ENCODE peak calls at places on chromosomes 2 and 18, in four cellular contexts. K is A549, Y is A673, F is neuronal stem cell. O is an unnamed sample.

GRCh38 chr2:579961-580360 is 97.2 kb downstream of the TMEM18 start:
- DNase-seq in F (no peak), K (no peak), Y (no peak), O (no peak)

GRCh38 chr2:241225983-241226382 is 37.5 kb downstream of the ANO7 start:
- DNase-seq in Y (no peak), K (no peak), F (no peak), O (no peak)

GRCh38 chr18:12599966-12600365 is 57.9 kb downstream of the SPIRE1 start:
- DNase-seq in Y (no peak), K (no peak), F (no peak), O (no peak)

GRCh38 chr2:221552282-221552681 is 19.8 kb downstream of the EPHA4 start:
- DNase-seq in F (no peak), K (no peak), Y (no peak), O (no peak)

GRCh38 chr2:59893612-59894011 is 659.8 kb downstream of the BCL11A start:
- DNase-seq in F (no peak), Y (no peak), K (no peak), O (no peak)

GRCh38 chr2:123785332-123785731 is 239.8 kb upstream of the CNTNAP5 start:
- DNase-seq in Y (no peak), K (no peak), F (no peak), O (no peak)

GRCh38 chr18:29083545-29083944 is 906.6 kb upstream of the CDH2 start:
- DNase-seq in K (no peak), F (no peak), Y (peak; percentile 33), O (no peak)

GRCh38 chr2:165563468-165564225 is 94.1 kb downstream of the CSRNP3 start:
- DNase-seq in Y (peak; percentile 59), F (no peak), K (no peak), O (no peak)

GRCh38 chr2:46874236-46874929 is 41.2 kb downstream of the MCFD2 start:
- DNase-seq in F (no peak), Y (no peak), K (no peak), O (no peak)

GRCh38 chr2:15842771-15843666 is 97.3 kb upstream of the MYCN start:
- DNase-seq in F (no peak), K (no peak), Y (no peak), O (no peak)

GRCh38 chr2:135985018-135985825 is at the start of gene DARS1:
- DNase-seq in K (peak; percentile 82), Y (peak; percentile 90), F (peak; percentile 92), O (peak; percentile 78)

GRCh38 chr2:237733677-237734300 is 64.8 kb upstream of the RBM44 start:
- DNase-seq in F (no peak), Y (no peak), K (no peak), O (no peak)

GRCh38 chr18:11336241-11336640 is 186.9 kb upstream of the PIEZO2 start:
- DNase-seq in K (no peak), Y (no peak), F (no peak), O (no peak)

GRCh38 chr2:222722327-222722946 is 51.0 kb downstream of the MOGAT1 start:
- DNase-seq in F (no peak), Y (peak; percentile 32), K (no peak), O (no peak)

GRCh38 chr2:54465143-54465542 is 9.0 kb downstream of the SPTBN1 start:
- DNase-seq in F (no peak), Y (no peak), K (no peak), O (no peak)

GRCh38 chr2:219985017-219985416 is 357.6 kb downstream of the SLC4A3 start:
- DNase-seq in Y (no peak), F (no peak), K (no peak), O (no peak)

GRCh38 chr2:162308747-162309503 is 9.6 kb downstream of the IFIH1 start:
- DNase-seq in Y (no peak), K (no peak), F (no peak), O (no peak)

GRCh38 chr2:229090231-229090630 is 180.9 kb downstream of the PID1 start:
- DNase-seq in Y (no peak), K (no peak), F (no peak), O (no peak)

DNA sequence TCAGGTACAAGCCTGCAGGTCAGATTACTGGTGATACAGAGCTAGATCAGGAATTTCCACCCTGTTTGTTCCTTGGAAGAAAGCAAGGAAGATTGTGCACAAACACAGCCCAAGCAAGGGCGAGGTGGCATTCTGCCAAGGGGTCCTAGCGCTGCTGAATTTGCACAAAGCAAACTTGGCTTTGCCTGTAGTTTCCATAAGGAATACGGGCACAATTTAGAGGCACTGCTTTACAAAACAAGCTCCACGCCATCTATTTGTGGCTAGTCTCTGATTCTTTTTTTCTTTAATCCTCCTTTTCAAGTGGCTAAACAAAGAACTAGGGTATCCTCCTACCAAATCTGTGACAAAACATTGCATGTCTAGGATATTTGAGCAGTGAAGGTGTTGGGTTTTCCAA is 195.5 kb upstream of the ACVR2A start:
- DNase-seq in F (peak; percentile 36), Y (no peak), K (no peak), O (no peak)
- H3K27ac ChIP-seq in F (peak overlapping the region; percentile 29), Y (no peak overlapping the region), K (no peak overlapping the region), O (no peak overlapping the region)

DNA sequence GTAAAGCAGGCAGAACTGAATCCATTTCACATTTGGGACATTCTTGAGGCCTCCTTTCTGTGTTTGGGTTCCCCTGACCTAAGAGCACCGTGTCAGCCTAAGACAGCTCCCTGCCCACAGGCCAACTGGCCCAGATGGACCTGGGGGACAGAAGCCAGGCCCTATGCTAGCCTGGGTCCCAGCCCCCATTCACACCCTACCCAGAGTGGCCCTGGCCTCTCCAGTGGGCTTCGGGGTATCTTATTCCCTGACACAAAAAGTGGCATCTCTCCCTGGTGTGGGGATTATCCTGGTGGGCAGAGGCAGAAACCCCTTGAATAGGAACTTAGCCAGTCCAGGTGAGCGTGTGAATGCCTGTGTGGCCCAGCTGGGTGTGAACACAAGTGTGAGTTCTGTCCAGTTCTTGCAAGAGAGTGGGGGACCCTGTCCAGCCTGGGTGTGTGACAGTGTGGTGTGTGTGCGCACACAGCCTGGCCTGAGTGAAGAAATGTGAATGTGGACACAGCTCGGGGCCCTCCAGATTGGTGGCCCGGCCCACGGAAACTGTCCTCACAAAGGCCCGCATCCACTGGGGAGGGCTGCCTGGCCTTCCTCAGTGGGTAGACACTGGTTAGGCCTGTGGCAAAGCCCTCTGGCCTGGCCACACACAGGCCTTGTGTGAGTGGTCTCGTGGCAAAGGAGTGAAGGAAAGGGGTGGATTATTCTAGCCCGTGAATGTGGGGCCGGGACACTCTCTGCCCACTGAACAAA is 63.0 kb upstream of the HAAO start:
- DNase-seq in K (no peak), F (no peak), Y (no peak), O (no peak)
- H3K4me1 ChIP-seq in K (no peaks in the 10 kb centered on the region), F (peaks cover 12% of the 10 kb centered on the region), Y (no peaks in the 10 kb centered on the region), O (no peaks in the 10 kb centered on the region)

DNA sequence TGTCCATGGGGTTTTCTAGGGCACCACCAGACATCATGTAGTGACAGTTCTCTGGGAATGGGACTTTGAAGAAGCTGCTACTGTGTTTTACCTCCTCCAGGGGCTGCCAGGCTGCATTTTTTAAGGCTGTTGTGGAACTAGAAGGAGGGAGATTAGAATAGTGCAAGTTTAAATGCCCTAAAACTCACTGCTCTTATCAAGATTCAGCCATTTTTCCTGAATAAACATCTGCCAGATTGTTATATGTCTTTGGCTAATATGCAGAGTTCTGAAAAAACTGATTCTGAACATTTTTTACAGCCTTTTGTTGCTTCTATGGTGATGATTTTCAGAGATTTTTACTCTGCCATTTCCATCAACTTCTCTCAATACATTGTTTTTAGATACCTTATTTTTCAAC is 8.6 kb upstream of the EPB41L5 start:
- DNase-seq in K (no peak), Y (no peak), F (no peak), O (no peak)
- H3K4me3 ChIP-seq in K (no peak overlapping the region), Y (no peak overlapping the region), F (no peak overlapping the region), O (no peak overlapping the region)

DNA sequence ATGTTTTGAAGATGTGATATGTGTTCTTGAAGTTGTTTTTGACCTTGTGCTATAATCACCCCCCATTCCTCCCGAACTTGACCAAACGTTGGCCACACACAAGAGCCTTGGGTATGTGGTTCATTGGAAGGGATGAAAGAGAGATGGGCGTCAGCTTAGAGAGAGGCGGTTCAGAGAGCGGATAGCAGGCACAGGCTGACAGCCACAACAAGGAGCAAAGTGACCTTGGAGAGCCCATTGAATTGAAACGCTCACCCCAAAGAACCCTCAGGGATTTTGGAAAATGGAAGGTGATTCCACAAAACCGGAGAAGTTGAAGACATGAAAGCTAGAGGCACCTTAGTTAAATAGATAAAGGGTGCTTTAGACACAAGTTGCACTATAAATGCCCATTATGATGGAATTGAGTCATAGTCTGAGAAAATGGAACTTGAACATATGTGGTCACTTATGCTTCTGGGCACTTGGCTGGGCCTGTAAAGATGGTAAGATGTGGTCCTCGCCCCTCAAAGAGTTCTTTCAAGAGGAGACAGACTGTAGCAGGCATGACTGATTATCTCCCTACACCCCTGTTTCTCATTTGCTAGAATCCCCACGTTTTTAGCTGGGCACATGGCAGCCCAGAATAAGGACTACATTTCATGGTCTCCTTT is 188.5 kb upstream of the HAAO start:
- DNase-seq in F (no peak), K (no peak), Y (no peak), O (no peak)
- H3K27ac ChIP-seq in F (no peak overlapping the region), K (peak overlapping the region; percentile 73), Y (no peak overlapping the region), O (no peak overlapping the region)

DNA sequence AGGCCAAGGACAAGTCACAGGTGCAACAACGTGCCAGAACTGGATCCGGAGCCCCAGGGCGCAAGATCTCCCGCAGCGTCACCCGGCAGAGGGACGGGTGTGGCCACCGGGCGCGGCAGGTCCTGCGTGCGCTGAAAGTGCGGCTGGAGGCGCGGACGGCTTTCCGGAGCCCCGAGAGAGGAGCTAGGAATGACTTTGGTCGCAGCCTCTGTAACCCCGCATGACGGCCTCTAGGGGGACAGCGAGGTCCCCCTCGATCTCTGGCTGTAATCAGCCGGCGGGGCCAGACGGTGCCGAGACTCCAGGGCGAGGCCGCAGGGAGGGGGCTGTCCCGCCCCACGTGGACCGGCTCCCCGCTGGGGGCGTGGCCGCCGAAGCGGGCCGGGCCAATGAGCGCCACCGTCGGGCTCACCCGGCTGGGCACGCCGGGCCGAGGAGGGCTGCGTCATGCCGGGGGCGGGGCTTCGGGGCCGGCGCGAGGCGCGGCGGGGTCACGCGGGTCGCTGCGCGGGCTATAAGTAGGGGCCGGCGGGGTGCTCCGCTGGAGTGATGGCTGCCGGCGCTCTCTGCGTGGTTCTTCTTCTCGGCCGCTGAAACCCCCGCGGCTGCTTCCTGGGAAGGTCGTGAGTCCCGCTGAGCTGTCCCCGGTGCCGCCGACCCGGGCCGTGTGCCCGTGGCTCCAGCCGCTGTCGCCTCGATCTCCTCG is at the start of gene SLC20A1:
- DNase-seq in K (peak; percentile 81), Y (peak; percentile 96), F (peak; percentile 94), O (peak; percentile 99)
- H3K4me1 ChIP-seq in K (peaks cover 43% of the 10 kb centered on the region), Y (peaks cover 30% of the 10 kb centered on the region), F (peaks cover 10% of the 10 kb centered on the region), O (peaks cover 51% of the 10 kb centered on the region)

GRCh38 chr2:48107326-48107925 is 201.1 kb upstream of the FBXO11 start:
- DNase-seq in Y (peak; percentile 24), F (no peak), K (peak; percentile 67), O (no peak)
- H3K4me3 ChIP-seq in Y (no peak overlapping the region), F (no peak overlapping the region), K (no peak overlapping the region), O (no peak overlapping the region)

GRCh38 chr2:9284521-9285297 is 78.1 kb downstream of the ASAP2 start:
- DNase-seq in K (no peak), F (no peak), Y (no peak), O (no peak)
- H3K27ac ChIP-seq in K (peak overlapping the region; percentile 87), F (no peak overlapping the region), Y (no peak overlapping the region), O (no peak overlapping the region)